ENCODE peak calls at places on chromosomes 11 and 22, in nine cellular contexts. X is MCF 10A, H is stomach, T is fibroblast of lung, M is GM12865, C is brain microvascular endothelial cell, D is transverse colon, V is ovary, S is astrocyte of the spinal cord. G is an unnamed sample.

GRCh38 chr11:8631395-8632110 is 37.5 kb upstream of the STK33 start:
- DNase-seq in S (peak; percentile 87), M (no peak), D (no peak), T (peak; percentile 87), C (peak; percentile 87), H (no peak), V (no peak), X (peak; percentile 65), G (peak; percentile 67)

GRCh38 chr22:21760640-21761039 is 25.0 kb upstream of the YPEL1 start:
- DNase-seq in S (peak; percentile 90), H (no peak), V (no peak), M (no peak), X (peak; percentile 44), T (peak; percentile 94), C (peak; percentile 76), D (no peak), G (peak; percentile 35)

GRCh38 chr22:18042685-18043084 is 18.3 kb upstream of the MICAL3 start:
- DNase-seq in H (no peak), C (no peak), M (no peak), S (no peak), T (peak; percentile 36), X (peak; percentile 38), V (no peak), D (no peak), G (peak; percentile 43)

GRCh38 chr22:17633217-17633997 is 4.9 kb upstream of the ATP6V1E1 start:
- DNase-seq in C (peak; percentile 54), T (peak; percentile 22), M (no peak), V (no peak), X (peak; percentile 77), S (peak; percentile 65), H (no peak), D (no peak), G (peak; percentile 88)

GRCh38 chr22:27749597-27750225 is 51.8 kb downstream of the MN1 start:
- DNase-seq in S (peak; percentile 43), X (no peak), H (no peak), M (no peak), V (no peak), C (peak; percentile 6), D (no peak), T (peak; percentile 27), G (no peak)

GRCh38 chr11:69554849-69555248 is 73.4 kb downstream of the LINC01488 start:
- DNase-seq in T (no peak), X (no peak), C (no peak), V (no peak), D (no peak), H (no peak), M (no peak), S (no peak), G (no peak)

GRCh38 chr22:22121445-22121844 is 123.1 kb upstream of the VPREB1 start:
- DNase-seq in D (no peak), S (no peak), V (no peak), T (no peak), M (no peak), H (no peak), C (no peak), X (no peak), G (no peak)

GRCh38 chr11:71489311-71490043 is 36.5 kb downstream of the NADSYN1 start:
- DNase-seq in M (peak; percentile 81), X (peak; percentile 25), H (peak; percentile 21), V (no peak), T (peak; percentile 22), S (peak; percentile 43), C (peak; percentile 72), D (no peak), G (peak; percentile 2)

GRCh38 chr11:134466035-134466908 is 54.2 kb upstream of the B3GAT1 start:
- DNase-seq in M (no peak), H (peak; percentile 66), T (no peak), V (no peak), C (no peak), D (peak; percentile 77), X (no peak), S (no peak), G (no peak)

GRCh38 chr11:34633990-34634725 is 13.3 kb downstream of the EHF start:
- DNase-seq in H (no peak), T (peak; percentile 65), X (peak; percentile 52), D (no peak), M (peak; percentile 61), C (no peak), V (no peak), S (no peak), G (peak; percentile 25)

GRCh38 chr11:117856892-117857291 is 19.6 kb downstream of the FXYD6 start:
- DNase-seq in M (no peak), C (no peak), V (no peak), H (peak; percentile 7), D (no peak), S (no peak), T (no peak), X (no peak), G (no peak)

GRCh38 chr11:35277827-35278226 is 138.9 kb downstream of the CD44 start:
- DNase-seq in M (no peak), X (no peak), S (no peak), V (no peak), C (no peak), H (no peak), T (no peak), D (no peak), G (no peak)

GRCh38 chr22:36578619-36579018 is 49.7 kb upstream of the EIF3D start:
- DNase-seq in H (no peak), C (no peak), M (no peak), D (no peak), S (no peak), T (no peak), V (no peak), X (no peak), G (no peak)

GRCh38 chr11:116697639-116698038 is 75.1 kb downstream of the BUD13 start:
- DNase-seq in T (no peak), H (peak; percentile 17), X (no peak), C (no peak), V (no peak), D (no peak), M (no peak), S (no peak), G (no peak)

GRCh38 chr11:102924851-102925380 is 30.6 kb downstream of the MMP13 start:
- DNase-seq in T (no peak), H (no peak), S (peak; percentile 52), V (no peak), X (no peak), C (no peak), M (no peak), D (peak; percentile 9), G (peak; percentile 57)

GRCh38 chr11:117094776-117095175 is 3.5 kb downstream of the SIK3 start:
- DNase-seq in M (no peak), D (no peak), C (no peak), S (peak; percentile 70), V (no peak), H (no peak), X (no peak), T (peak; percentile 34), G (no peak)

DNA sequence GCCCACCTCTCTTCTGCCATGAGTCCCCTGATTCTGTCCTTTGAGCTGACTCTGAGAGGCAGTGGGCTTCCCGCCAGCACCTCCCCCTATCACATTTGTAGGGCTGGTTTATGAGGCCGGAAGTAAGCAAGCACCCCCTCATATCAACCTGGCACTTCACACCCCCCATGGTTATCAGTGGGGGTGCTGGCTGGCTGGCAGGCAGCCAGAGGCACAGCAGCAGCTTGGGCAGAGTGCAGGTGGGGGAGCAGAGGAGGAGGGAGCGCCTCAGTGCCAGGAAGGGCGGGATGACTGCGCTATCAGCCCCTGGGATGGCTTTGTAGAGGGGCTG is 22.9 kb upstream of the CHRM4 start:
- DNase-seq in H (no peak), M (no peak), T (no peak), S (no peak), X (no peak), V (no peak), C (no peak), D (no peak), G (no peak)
- TF ChIP-seq CTCF in H (no peak), M (no peak), T (no peak), S (no peak), X (no peak), V (no peak), C (no peak), D (no peak), G (no peak)

GRCh38 chr11:65810046-65810868 is 23.4 kb downstream of the OVOL1 start:
- DNase-seq in X (peak; percentile 30), V (no peak), C (no peak), M (peak; percentile 26), D (no peak), S (no peak), T (no peak), H (no peak), G (no peak)
- TF ChIP-seq CTCF in X (no peak), V (no peak), C (no peak), M (no peak), D (no peak), S (no peak), T (no peak), H (no peak), G (no peak)

DNA sequence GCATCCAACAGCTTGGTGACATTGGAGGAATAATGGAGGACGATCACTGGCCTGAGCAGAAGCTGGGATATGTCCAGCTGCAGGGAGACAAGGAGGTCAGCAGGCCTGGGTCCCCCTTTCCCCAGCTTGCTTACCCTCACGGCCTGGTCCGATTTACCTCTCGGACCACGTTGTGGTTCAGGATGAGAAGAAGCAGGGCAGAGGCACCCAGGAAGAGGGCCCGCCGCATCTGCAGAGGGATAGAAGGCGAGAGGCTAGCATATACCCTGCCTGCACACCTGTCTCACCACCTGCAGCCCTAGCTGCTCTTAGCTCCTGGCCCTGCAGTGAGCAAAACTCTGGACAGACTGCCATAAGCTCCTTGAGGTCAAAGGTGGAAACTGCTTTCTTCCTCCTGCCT is 1.3 kb downstream of the RNF215 start:
- DNase-seq in M (no peak), H (no peak), V (no peak), X (no peak), S (no peak), C (no peak), T (no peak), D (no peak), G (no peak)
- TF ChIP-seq CTCF in M (no peak), H (no peak), V (no peak), X (no peak), S (no peak), C (no peak), T (no peak), D (no peak), G (no peak)

GRCh38 chr11:65958306-65958705 is 3.2 kb upstream of the SART1 start:
- DNase-seq in M (no peak), T (peak; percentile 30), S (no peak), D (no peak), V (no peak), H (no peak), C (no peak), X (no peak), G (no peak)

GRCh38 chr11:65958774-65959420 is 2.6 kb upstream of the SART1 start:
- DNase-seq in S (no peak), M (no peak), C (no peak), V (no peak), D (no peak), X (no peak), H (no peak), T (no peak), G (no peak)

GRCh38 chr11:65962136-65962564 is 616 bp downstream of the SART1 start:
- DNase-seq in D (no peak), T (no peak), C (no peak), V (no peak), S (no peak), H (no peak), X (no peak), M (no peak), G (no peak)

GRCh38 chr11:65960824-65961266 is 689 bp upstream of the SART1 start:
- DNase-seq in M (no peak), S (no peak), V (no peak), T (no peak), C (peak; percentile 6), D (no peak), X (no peak), H (no peak), G (no peak)

GRCh38 chr11:65961267-65962135 is at the start of gene SART1:
- DNase-seq in V (peak; percentile 97), X (peak; percentile 96), T (peak; percentile 98), C (peak; percentile 97), S (peak; percentile 99), M (peak; percentile 99), D (peak; percentile 97), H (peak; percentile 97), G (peak; percentile 96)
- TF ChIP-seq CTCF in V (no peak), X (no peak), T (no peak), C (no peak), S (no peak), M (no peak), D (peak; percentile 13), H (peak; percentile 29), G (no peak)